ENCODE peak calls at places on chromosome 6, in five cellular contexts. Z is IMR-90; G is Panc1; T is CD4-positive, CD25-positive, alpha-beta regulatory T cell; C is tibial artery. D is an unnamed sample.

GRCh38 chr6:61809004-61809595 is 476.9 kb downstream of the KHDRBS2 start:
- DNase-seq in G (peak), T (no peak), Z (no peak), C (no peak), D (no peak)

GRCh38 chr6:83920017-83920416 is 60.5 kb downstream of the CYB5R4 start:
- DNase-seq in Z (peak), T (no peak), G (no peak), C (no peak), D (no peak)

GRCh38 chr6:146282837-146283236 is 254.0 kb downstream of the GRM1 start:
- DNase-seq in T (no peak), C (no peak), G (no peak), Z (no peak), D (no peak)

GRCh38 chr6:133778414-133778813 is 110.5 kb upstream of the TCF21 start:
- DNase-seq in Z (peak), G (no peak), T (no peak), C (no peak), D (no peak)

GRCh38 chr6:31203345-31203979 is 33.0 kb upstream of the POU5F1 start:
- DNase-seq in Z (peak), C (no peak), G (peak), T (no peak), D (peak)

GRCh38 chr6:26140967-26141294 is 53.7 kb downstream of the HFE start:
- DNase-seq in Z (no peak), G (no peak), T (no peak), C (no peak), D (no peak)

GRCh38 chr6:118709859-118710350 is 58.5 kb upstream of the CEP85L start:
- DNase-seq in G (no peak), Z (peak), T (peak), C (no peak), D (peak)

GRCh38 chr6:160919713-160920112 is 71.9 kb upstream of the MAP3K4 start:
- DNase-seq in Z (peak), T (no peak), G (no peak), C (no peak), D (no peak)

GRCh38 chr6:170295519-170296422 is 4.9 kb upstream of the DLL1 start:
- DNase-seq in Z (no peak), G (no peak), C (peak), T (no peak), D (no peak)

GRCh38 chr6:140921366-140922226 is 1211.1 kb upstream of the GJE1 start:
- DNase-seq in T (no peak), C (no peak), G (peak), Z (peak), D (no peak)

GRCh38 chr6:26022166-26022510 is 59.5 kb downstream of the TRIM38 start:
- DNase-seq in C (peak), T (no peak), G (no peak), Z (peak), D (peak)

GRCh38 chr6:139080255-139080920 is 51.8 kb downstream of the ABRACL start:
- DNase-seq in T (no peak), C (no peak), Z (no peak), G (no peak), D (no peak)

GRCh38 chr6:133761706-133762105 is 127.2 kb upstream of the TCF21 start:
- DNase-seq in T (no peak), C (no peak), G (no peak), Z (peak), D (no peak)

GRCh38 chr6:37695273-37695672 is 2.4 kb downstream of the MDGA1 start:
- DNase-seq in G (no peak), T (no peak), C (no peak), Z (no peak), D (no peak)

GRCh38 chr6:150346346-150346745 is 22.5 kb upstream of the IYD start:
- DNase-seq in C (no peak), T (no peak), G (no peak), Z (no peak), D (no peak)

GRCh38 chr6:34201455-34202098 is 35.1 kb upstream of the HMGA1 start:
- DNase-seq in C (no peak), T (no peak), Z (peak), G (no peak), D (no peak)

GRCh38 chr6:34202329-34203201 is 34.1 kb upstream of the HMGA1 start:
- DNase-seq in Z (no peak), G (no peak), C (no peak), T (no peak), D (no peak)

GRCh38 chr6:34196833-34197195 is 39.9 kb upstream of the HMGA1 start:
- DNase-seq in T (no peak), Z (no peak), C (no peak), G (no peak), D (no peak)

GRCh38 chr6:34196116-34196832 is 40.4 kb upstream of the HMGA1 start:
- DNase-seq in Z (peak), C (peak), G (peak), T (peak), D (peak)

DNA sequence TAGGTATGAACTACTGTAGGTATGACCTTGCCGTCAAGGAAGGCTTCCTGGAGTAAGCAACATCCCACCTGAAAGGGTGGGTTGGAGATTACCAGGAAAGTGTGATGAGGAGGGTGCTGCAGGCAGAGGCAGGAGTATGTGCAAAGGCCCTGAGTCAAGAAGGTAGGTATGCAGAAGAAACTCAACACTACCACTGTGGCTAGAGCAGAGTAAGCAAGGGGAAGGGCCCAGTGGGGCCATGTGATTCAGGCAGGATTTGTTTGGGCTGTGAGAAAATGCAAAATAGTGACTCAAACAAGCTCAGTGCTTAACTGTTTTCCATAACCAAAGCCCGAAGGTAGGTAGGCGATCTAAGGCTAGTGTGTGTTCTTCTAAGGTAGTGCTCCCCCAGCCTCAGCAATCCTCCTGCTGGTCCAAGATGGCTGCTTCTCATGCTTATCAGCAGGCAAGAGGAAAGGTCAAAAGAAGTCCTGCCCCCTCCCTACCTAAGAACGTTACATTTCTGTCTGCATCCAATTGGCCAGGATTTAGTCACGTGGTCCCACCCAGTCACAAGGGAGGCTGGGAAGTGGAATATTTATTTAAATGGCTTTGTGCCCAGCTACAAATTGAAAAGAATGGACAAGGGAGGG is 36.2 kb upstream of the HMGA1 start:
- DNase-seq in C (no peak), Z (no peak), G (no peak), T (no peak), D (no peak)
- H3K27ac ChIP-seq in C (no peak), Z (no peak), G (no peak), T (no peak), D (no peak)

GRCh38 chr6:42726026-42726425 is 3.6 kb upstream of the PRPH2 start:
- DNase-seq in G (no peak), C (no peak), T (no peak), Z (no peak), D (no peak)
- H3K4me3 ChIP-seq in G (no peak), C (peak), T (peak), Z (peak), D (peak)

GRCh38 chr6:166955865-166956443 is 396 bp downstream of the RNASET2 start:
- DNase-seq in G (no peak), Z (peak), C (no peak), T (no peak), D (no peak)

GRCh38 chr6:166956444-166957086 is at the start of gene RNASET2:
- DNase-seq in T (peak), G (peak), Z (peak), C (peak), D (peak)

GRCh38 chr6:166954118-166954713 is 2.1 kb downstream of the RNASET2 start:
- DNase-seq in C (no peak), T (no peak), G (no peak), Z (no peak), D (no peak)

GRCh38 chr6:166957087-166957804 is 896 bp upstream of the RNASET2 start:
- DNase-seq in Z (no peak), T (peak), C (peak), G (no peak), D (no peak)

DNA sequence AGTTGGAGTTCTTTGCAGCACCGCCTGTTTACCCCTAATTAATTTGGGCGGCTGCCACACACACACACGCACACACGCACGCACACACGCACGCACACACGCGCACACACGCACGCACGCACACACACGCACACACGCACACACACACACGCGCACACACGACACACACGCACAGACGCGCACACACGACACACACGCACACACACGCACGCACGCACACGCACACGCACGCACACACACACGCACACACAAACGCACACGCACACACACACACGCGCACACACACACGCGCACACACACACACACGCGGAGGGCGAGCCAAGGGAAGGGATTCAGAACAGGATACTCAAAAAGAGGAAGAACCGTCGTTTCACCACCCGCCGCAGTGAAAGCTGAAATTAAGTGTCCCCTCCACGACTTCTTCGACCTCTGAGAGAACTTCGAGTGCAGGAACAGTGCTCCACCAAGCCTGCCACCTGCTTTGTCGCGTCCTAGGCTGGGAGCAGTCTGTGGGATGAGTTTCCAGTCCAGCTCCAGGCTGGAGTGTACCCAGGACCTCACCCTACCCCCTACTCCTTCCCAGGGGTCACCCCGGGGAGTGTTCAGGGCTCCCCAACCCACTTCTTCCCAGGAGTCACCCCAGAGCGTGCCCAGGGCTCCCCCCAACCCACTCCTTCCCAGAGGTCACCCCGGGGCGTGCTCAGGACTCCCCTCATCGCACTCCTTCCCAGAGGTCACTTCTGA is 1.1 kb downstream of the RNASET2 start:
- DNase-seq in T (peak), C (no peak), G (no peak), Z (no peak), D (peak)
- H3K27ac ChIP-seq in T (peak), C (peak), G (no peak), Z (no peak), D (peak)

DNA sequence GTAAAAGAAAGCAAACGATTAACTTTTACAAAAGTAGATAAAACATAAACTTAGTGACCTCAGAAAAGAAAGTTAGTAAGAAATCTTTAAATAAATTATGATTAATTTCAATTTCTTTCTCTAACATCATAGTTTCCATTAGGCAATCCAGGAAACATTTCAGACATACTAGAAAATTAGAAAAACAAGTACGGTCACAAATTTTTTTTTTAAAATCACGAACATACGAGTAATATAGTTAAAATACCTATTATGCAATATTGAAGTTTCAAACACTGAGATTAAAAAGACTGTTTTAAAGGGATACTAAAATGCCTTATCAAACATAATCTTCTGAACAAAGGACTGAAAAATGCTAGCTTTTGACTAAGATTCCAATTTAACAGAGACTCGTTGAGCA is 26.2 kb downstream of the NOL7 start:
- DNase-seq in T (no peak), C (no peak), G (no peak), Z (peak), D (no peak)
- H3K4me3 ChIP-seq in T (no peak), C (no peak), G (no peak), Z (no peak), D (no peak)

GRCh38 chr6:167512926-167513325 is 188.0 kb downstream of the TTLL2 start:
- DNase-seq in T (no peak), Z (no peak), G (no peak), C (no peak), D (no peak)
- H3K27ac ChIP-seq in T (no peak), Z (no peak), G (no peak), C (no peak), D (no peak)

D was measured in CD8-positive, alpha-beta T cell.